ENCODE peak calls at places on chromosomes 16 and 17, in eight cellular contexts. N is CD8-positive, alpha-beta T cell; E is mesendoderm; L is lung; X is ovary; Z is GM23248; I is brain microvascular endothelial cell; H is transverse colon. O is an unnamed sample.

GRCh38 chr16:51707666-51708065 is 556.6 kb upstream of the SALL1 start:
- DNase-seq in N (no peak), E (no peak), L (no peak), X (no peak), Z (no peak), I (no peak), H (no peak), O (no peak)

GRCh38 chr17:20028436-20028835 is 19.3 kb downstream of the SPECC1 start:
- DNase-seq in N (no peak), E (no peak), L (no peak), X (no peak), Z (peak; percentile 20), I (no peak), H (no peak), O (no peak)

GRCh38 chr16:79943738-79944137 is 343.2 kb upstream of the MAF start:
- DNase-seq in N (no peak), E (no peak), L (no peak), X (no peak), Z (peak; percentile 9), I (peak; percentile 52), H (no peak), O (no peak)

GRCh38 chr16:75433732-75434413 is 570 bp upstream of the CFDP1 start:
- DNase-seq in N (no peak), E (peak; percentile 96), L (peak; percentile 74), X (peak; percentile 71), Z (peak; percentile 95), I (peak; percentile 95), H (peak; percentile 74), O (peak; percentile 83)

GRCh38 chr17:30550512-30551273 is 73.5 kb downstream of the GOSR1 start:
- DNase-seq in N (no peak), E (no peak), L (no peak), X (no peak), Z (peak; percentile 35), I (peak; percentile 11), H (peak; percentile 22), O (no peak)

GRCh38 chr16:80063028-80063767 is 462.7 kb upstream of the MAF start:
- DNase-seq in N (no peak), E (peak; percentile 18), L (no peak), X (no peak), Z (peak; percentile 23), I (peak; percentile 40), H (peak; percentile 9), O (no peak)

GRCh38 chr16:82091225-82091624 is 56.2 kb downstream of the HSD17B2 start:
- DNase-seq in N (no peak), E (peak; percentile 13), L (no peak), X (no peak), Z (peak; percentile 66), I (peak; percentile 33), H (no peak), O (no peak)

GRCh38 chr16:30710971-30711370 is 12.0 kb downstream of the SRCAP start:
- DNase-seq in N (no peak), E (no peak), L (no peak), X (no peak), Z (peak; percentile 75), I (no peak), H (no peak), O (no peak)

GRCh38 chr16:71249399-71249798 is 18.9 kb upstream of the HYDIN start:
- DNase-seq in N (no peak), E (peak; percentile 62), L (no peak), X (no peak), Z (no peak), I (no peak), H (no peak), O (no peak)

GRCh38 chr17:76709077-76709950 is 1.5 kb downstream of the MXRA7 start:
- DNase-seq in N (no peak), E (peak; percentile 89), L (peak; percentile 67), X (peak; percentile 82), Z (peak; percentile 98), I (peak; percentile 97), H (peak; percentile 72), O (peak; percentile 71)

GRCh38 chr16:84941916-84942315 is 69.4 kb downstream of the ZDHHC7 start:
- DNase-seq in N (no peak), E (peak; percentile 45), L (no peak), X (no peak), Z (peak; percentile 91), I (peak; percentile 60), H (no peak), O (no peak)

GRCh38 chr17:32235588-32235987 is 30.0 kb upstream of the RHBDL3 start:
- DNase-seq in N (no peak), E (no peak), L (no peak), X (no peak), Z (no peak), I (no peak), H (no peak), O (no peak)

GRCh38 chr17:42275527-42276358 is 448 bp downstream of the STAT5B start:
- DNase-seq in N (peak; percentile 27), E (peak; percentile 67), L (no peak), X (peak; percentile 68), Z (no peak), I (peak; percentile 32), H (peak; percentile 19), O (peak; percentile 67)

GRCh38 chr17:4623249-4623648 is 18.2 kb downstream of the ALOX15 start:
- DNase-seq in N (no peak), E (no peak), L (no peak), X (no peak), Z (peak; percentile 77), I (peak; percentile 45), H (no peak), O (no peak)

GRCh38 chr16:16183562-16183961 is 39.7 kb downstream of the ABCC6 start:
- DNase-seq in N (no peak), E (peak; percentile 61), L (no peak), X (no peak), Z (no peak), I (no peak), H (no peak), O (peak; percentile 41)

GRCh38 chr16:52318259-52319008 is 228.5 kb downstream of the TOX3 start:
- DNase-seq in N (no peak), E (peak; percentile 48), L (no peak), X (no peak), Z (no peak), I (no peak), H (no peak), O (peak; percentile 34)

GRCh38 chr16:57736419-57737281 is 1.1 kb downstream of the KATNB1 start:
- DNase-seq in N (peak; percentile 54), E (peak; percentile 87), L (no peak), X (peak; percentile 41), Z (peak; percentile 93), I (peak; percentile 75), H (peak; percentile 55), O (peak; percentile 67)

GRCh38 chr17:19646788-19647696 is 1.5 kb upstream of the ALDH3A2 start:
- DNase-seq in N (no peak), E (peak; percentile 95), L (no peak), X (no peak), Z (peak; percentile 55), I (no peak), H (no peak), O (peak; percentile 21)

GRCh38 chr17:78247304-78247703 is 15.9 kb downstream of the TMEM235 start:
- DNase-seq in N (no peak), E (peak; percentile 79), L (no peak), X (no peak), Z (no peak), I (no peak), H (no peak), O (no peak)

GRCh38 chr17:16250635-16251034 is 33.6 kb downstream of the PIGL start:
- DNase-seq in N (no peak), E (no peak), L (no peak), X (no peak), Z (peak; percentile 86), I (no peak), H (no peak), O (no peak)

GRCh38 chr16:71954180-71954579 is 46.0 kb downstream of the PKD1L3 start:
- DNase-seq in N (no peak), E (no peak), L (no peak), X (no peak), Z (no peak), I (no peak), H (no peak), O (no peak)

GRCh38 chr17:8290043-8290442 is 1.6 kb downstream of the RANGRF start:
- DNase-seq in N (no peak), E (no peak), L (no peak), X (no peak), Z (peak; percentile 57), I (no peak), H (no peak), O (no peak)

GRCh38 chr16:86498661-86499493 is 11.4 kb upstream of the FOXF1 start:
- DNase-seq in N (no peak), E (no peak), L (no peak), X (no peak), Z (no peak), I (no peak), H (no peak), O (peak; percentile 56)
- H3K4me3 ChIP-seq in N (no peak overlapping the region), E (no peak overlapping the region), L (peak overlapping the region; percentile 30), X (no peak overlapping the region), Z (no peak overlapping the region), I (no peak overlapping the region), H (peak overlapping the region; percentile 40), O (no peak overlapping the region)

GRCh38 chr16:49838361-49838638 is 17.6 kb downstream of the ZNF423 start:
- DNase-seq in N (no peak), E (no peak), L (no peak), X (no peak), Z (no peak), I (no peak), H (no peak), O (no peak)
- H3K4me3 ChIP-seq in N (no peak overlapping the region), E (no peak overlapping the region), L (no peak overlapping the region), X (peak overlapping the region; percentile 25), Z (no peak overlapping the region), I (peak overlapping the region; percentile 9), H (peak overlapping the region; percentile 29), O (peak overlapping the region; percentile 48)

DNA sequence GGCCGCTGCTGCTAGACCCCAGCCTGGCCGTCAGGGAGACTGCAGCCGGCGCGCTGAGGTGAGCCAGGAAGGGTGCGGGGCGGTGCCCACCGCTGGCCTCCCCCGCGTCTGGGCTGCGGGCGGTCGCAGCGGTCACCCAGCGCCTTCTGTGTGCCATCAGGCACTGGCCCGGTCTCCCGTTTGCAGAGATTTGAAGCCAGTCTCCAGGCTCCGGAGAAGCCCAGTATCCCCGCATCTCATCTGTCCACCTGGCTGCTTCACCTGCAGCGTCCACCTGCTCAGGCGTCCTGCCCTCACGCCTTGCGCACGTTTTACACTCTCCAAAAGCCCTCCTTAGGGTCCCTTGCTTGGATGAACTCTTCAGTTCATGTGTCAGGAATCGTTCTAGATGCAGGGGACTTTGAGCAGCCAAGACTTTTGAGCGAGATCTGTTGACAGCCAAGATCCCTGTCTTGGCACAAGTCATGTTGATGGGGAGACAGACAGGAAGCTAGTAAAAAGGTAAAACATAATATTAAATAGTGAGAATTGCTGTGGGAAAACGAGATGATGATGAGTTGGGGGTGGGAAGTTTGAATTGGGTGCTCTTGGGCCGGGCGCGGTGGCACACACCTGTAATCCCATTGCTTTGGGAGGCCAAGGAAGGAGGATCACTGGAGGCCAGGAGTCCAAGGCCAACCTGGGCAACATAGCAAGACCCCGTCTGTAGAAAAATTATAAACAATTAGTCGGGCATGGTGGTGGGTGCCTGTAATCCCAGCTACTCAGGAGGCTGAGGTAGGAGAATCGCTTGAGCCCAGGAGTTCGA is 916 bp downstream of the HEATR3 start:
- DNase-seq in N (no peak), E (no peak), L (no peak), X (peak; percentile 19), Z (no peak), I (no peak), H (no peak), O (no peak)
- H3K4me3 ChIP-seq in N (peak overlapping the region; percentile 92), E (peak overlapping the region; percentile 85), L (peak overlapping the region; percentile 86), X (peak overlapping the region; percentile 76), Z (peak overlapping the region; percentile 90), I (peak overlapping the region; percentile 91), H (peak overlapping the region; percentile 91), O (peak overlapping the region; percentile 76)

DNA sequence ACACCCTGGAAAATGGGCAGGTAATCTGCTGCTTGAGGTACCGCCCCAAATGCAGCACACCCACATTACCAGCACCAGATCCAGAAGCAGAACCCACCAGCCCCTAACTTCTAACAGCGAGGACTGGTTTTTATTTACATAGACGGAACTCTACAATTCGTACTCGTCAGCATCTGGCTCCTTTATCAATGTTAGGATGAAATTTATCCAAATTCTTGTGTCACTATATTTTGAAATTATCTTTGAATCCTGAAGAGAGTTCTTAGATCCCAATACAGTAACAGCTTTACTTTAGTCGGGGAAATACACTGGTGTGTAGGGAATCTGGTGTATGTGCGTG is 332 bp upstream of the ALG1 start:
- DNase-seq in N (no peak), E (no peak), L (no peak), X (no peak), Z (no peak), I (no peak), H (no peak), O (no peak)
- H3K4me3 ChIP-seq in N (peak overlapping the region; percentile 73), E (no peak overlapping the region), L (no peak overlapping the region), X (peak overlapping the region; percentile 64), Z (peak overlapping the region; percentile 86), I (peak overlapping the region; percentile 87), H (peak overlapping the region; percentile 62), O (peak overlapping the region; percentile 83)